ENCODE peak calls at places on chromosomes 2 and 18, in eight cellular contexts. V, M, D, N, W, T, U and G are unnamed samples.

GRCh38 chr2:17747684-17748452 is 5.7 kb downstream of the SMC6 start:
- DNase-seq in V (no peak), M (no peak), D (no peak), N (peak; percentile 43), W (no peak), T (no peak), U (no peak), G (no peak)

GRCh38 chr2:181123798-181124217 is 143.4 kb downstream of the UBE2E3 start:
- DNase-seq in V (no peak), M (no peak), D (no peak), N (no peak), W (peak; percentile 88), T (no peak), U (no peak), G (no peak)

GRCh38 chr2:8457092-8457481 is 224.8 kb upstream of the ID2 start:
- DNase-seq in V (no peak), M (peak; percentile 16), D (no peak), N (no peak), W (no peak), T (no peak), U (no peak), G (no peak)

GRCh38 chr2:174635015-174635593 is 37.5 kb upstream of the WIPF1 start:
- DNase-seq in V (no peak), M (no peak), D (no peak), N (no peak), W (no peak), T (no peak), U (no peak), G (no peak)

GRCh38 chr18:12318334-12318697 is 10.3 kb downstream of the TUBB6 start:
- DNase-seq in V (no peak), M (no peak), D (no peak), N (no peak), W (no peak), T (no peak), U (no peak), G (no peak)

GRCh38 chr2:215002500-215002899 is 135.9 kb downstream of the ABCA12 start:
- DNase-seq in V (no peak), M (no peak), D (peak; percentile 19), N (no peak), W (peak; percentile 35), T (peak; percentile 42), U (no peak), G (peak; percentile 63)

GRCh38 chr2:182148344-182148743 is 162.7 kb downstream of the PPP1R1C start:
- DNase-seq in V (peak; percentile 5), M (no peak), D (no peak), N (no peak), W (no peak), T (no peak), U (no peak), G (no peak)

GRCh38 chr18:44870631-44871502 is 190.2 kb downstream of the SETBP1 start:
- DNase-seq in V (no peak), M (no peak), D (no peak), N (no peak), W (no peak), T (no peak), U (no peak), G (no peak)

GRCh38 chr2:10422732-10423399 is 25.3 kb downstream of the ODC1 start:
- DNase-seq in V (no peak), M (no peak), D (no peak), N (no peak), W (no peak), T (no peak), U (no peak), G (no peak)

GRCh38 chr2:164126960-164127359 is 391.2 kb upstream of the FIGN start:
- DNase-seq in V (no peak), M (no peak), D (no peak), N (no peak), W (no peak), T (no peak), U (no peak), G (peak; percentile 13)

GRCh38 chr2:30912056-30912455 is 104.8 kb upstream of the CAPN13 start:
- DNase-seq in V (no peak), M (no peak), D (no peak), N (no peak), W (no peak), T (no peak), U (no peak), G (no peak)

GRCh38 chr2:175981546-175981945 is 20.5 kb downstream of the LNPK start:
- DNase-seq in V (no peak), M (no peak), D (no peak), N (no peak), W (no peak), T (no peak), U (no peak), G (no peak)

GRCh38 chr2:8202139-8202538 is 479.7 kb upstream of the ID2 start:
- DNase-seq in V (peak; percentile 76), M (no peak), D (no peak), N (no peak), W (no peak), T (no peak), U (no peak), G (no peak)

GRCh38 chr18:13640266-13640860 is 86.0 kb downstream of the FAM210A start:
- DNase-seq in V (no peak), M (no peak), D (no peak), N (no peak), W (no peak), T (no peak), U (no peak), G (no peak)

GRCh38 chr2:216553093-216553478 is 54.4 kb downstream of the RPL37A start:
- DNase-seq in V (no peak), M (no peak), D (no peak), N (no peak), W (peak; percentile 71), T (peak; percentile 39), U (no peak), G (no peak)

GRCh38 chr2:225615514-225615913 is 216.0 kb downstream of the NYAP2 start:
- DNase-seq in V (no peak), M (no peak), D (no peak), N (no peak), W (no peak), T (no peak), U (no peak), G (no peak)

GRCh38 chr2:62920070-62920469 is 130.6 kb upstream of the OTX1 start:
- DNase-seq in V (no peak), M (no peak), D (no peak), N (no peak), W (no peak), T (no peak), U (no peak), G (no peak)

GRCh38 chr18:79458917-79459803 is 63.4 kb downstream of the NFATC1 start:
- DNase-seq in V (no peak), M (no peak), D (no peak), N (no peak), W (no peak), T (no peak), U (no peak), G (no peak)

GRCh38 chr2:71498261-71498701 is 44.9 kb downstream of the DYSF start:
- DNase-seq in V (no peak), M (no peak), D (no peak), N (peak; percentile 98), W (peak; percentile 98), T (peak; percentile 76), U (no peak), G (no peak)

GRCh38 chr2:174438146-174438886 is 42.8 kb downstream of the SCRN3 start:
- DNase-seq in V (peak; percentile 55), M (no peak), D (peak; percentile 83), N (no peak), W (no peak), T (no peak), U (peak; percentile 76), G (no peak)

GRCh38 chr2:26495705-26496271 is 17.9 kb upstream of the OTOF start:
- DNase-seq in V (no peak), M (peak; percentile 8), D (no peak), N (peak; percentile 71), W (no peak), T (no peak), U (no peak), G (no peak)

GRCh38 chr18:64566461-64566860 is 417.6 kb upstream of the LINC00305 start:
- DNase-seq in V (no peak), M (no peak), D (no peak), N (no peak), W (no peak), T (no peak), U (no peak), G (no peak)

GRCh38 chr18:41145526-41145925 is 809.5 kb upstream of the PIK3C3 start:
- DNase-seq in V (no peak), M (no peak), D (no peak), N (no peak), W (no peak), T (no peak), U (no peak), G (no peak)

GRCh38 chr2:219178377-219179175 is 501 bp downstream of the RETREG2 start:
- DNase-seq in V (peak; percentile 58), M (no peak), D (peak; percentile 17), N (no peak), W (peak; percentile 12), T (no peak), U (no peak), G (peak; percentile 42)

GRCh38 chr2:158725496-158725895 is 69.6 kb upstream of the DAPL1 start:
- DNase-seq in V (no peak), M (peak; percentile 15), D (no peak), N (peak; percentile 59), W (no peak), T (no peak), U (no peak), G (no peak)

GRCh38 chr2:104620840-104621239 is 233.1 kb upstream of the POU3F3 start:
- DNase-seq in V (no peak), M (no peak), D (no peak), N (no peak), W (no peak), T (no peak), U (no peak), G (no peak)

GRCh38 chr2:9757430-9758287 is 85.6 kb upstream of the TAF1B start:
- DNase-seq in V (peak; percentile 71), M (peak; percentile 52), D (peak; percentile 45), N (no peak), W (no peak), T (no peak), U (no peak), G (no peak)

GRCh38 chr18:30486856-30487255 is 555.7 kb downstream of the DSC3 start:
- DNase-seq in V (no peak), M (no peak), D (no peak), N (no peak), W (no peak), T (no peak), U (no peak), G (no peak)

GRCh38 chr2:109352066-109352897 is 223.3 kb downstream of the SH3RF3 start:
- DNase-seq in V (no peak), M (no peak), D (no peak), N (no peak), W (no peak), T (no peak), U (no peak), G (no peak)

GRCh38 chr18:80183273-80184050 is 63.9 kb downstream of the PARD6G start:
- DNase-seq in V (no peak), M (no peak), D (no peak), N (no peak), W (no peak), T (no peak), U (no peak), G (no peak)

GRCh38 chr2:61926921-61927477 is 21.5 kb downstream of the COMMD1 start:
- DNase-seq in V (no peak), M (no peak), D (no peak), N (no peak), W (no peak), T (no peak), U (no peak), G (no peak)

GRCh38 chr2:232324778-232325177 is 53.8 kb upstream of the ALPP start:
- DNase-seq in V (no peak), M (no peak), D (no peak), N (no peak), W (no peak), T (no peak), U (no peak), G (no peak)

GRCh38 chr2:54894467-54894866 is 155.8 kb downstream of the RTN4 start:
- DNase-seq in V (no peak), M (no peak), D (no peak), N (no peak), W (no peak), T (no peak), U (no peak), G (no peak)

GRCh38 chr2:149017116-149017985 is 21.1 kb upstream of the LYPD6B start:
- DNase-seq in V (peak; percentile 69), M (peak; percentile 59), D (peak; percentile 84), N (peak; percentile 46), W (peak; percentile 81), T (peak; percentile 82), U (peak; percentile 19), G (peak; percentile 71)